ENCODE peak calls at places on chromosomes 16 and 17, in four cellular contexts. One of them, this sample, is unnamed.

GRCh38 chr17:67569873-67570272 is 147.9 kb upstream of the NOL11 start:
- DNase-seq in endothelial cell of umbilical vein: no peak
- DNase-seq in psoas muscle: no peak
- DNase-seq in CD4-positive, alpha-beta memory T cell: no peak
- DNase-seq in this sample: no peak

GRCh38 chr17:17824119-17824779 is 12.5 kb downstream of the SREBF1 start:
- DNase-seq in CD4-positive, alpha-beta memory T cell: no peak
- DNase-seq in psoas muscle: no peak
- DNase-seq in endothelial cell of umbilical vein: no peak
- DNase-seq in this sample: peak; percentile 36

GRCh38 chr16:51276335-51276734 is 125.3 kb upstream of the SALL1 start:
- DNase-seq in psoas muscle: no peak
- DNase-seq in endothelial cell of umbilical vein: no peak
- DNase-seq in CD4-positive, alpha-beta memory T cell: no peak
- DNase-seq in this sample: no peak

GRCh38 chr16:85168732-85169256 is 56.5 kb upstream of the CIBAR2 start:
- DNase-seq in psoas muscle: peak; percentile 83
- DNase-seq in endothelial cell of umbilical vein: no peak
- DNase-seq in CD4-positive, alpha-beta memory T cell: no peak
- DNase-seq in this sample: no peak

GRCh38 chr17:7296189-7296861 is 1.9 kb upstream of the YBX2 start:
- DNase-seq in CD4-positive, alpha-beta memory T cell: peak; percentile 62
- DNase-seq in psoas muscle: peak; percentile 90
- DNase-seq in endothelial cell of umbilical vein: peak; percentile 74
- DNase-seq in this sample: peak; percentile 70

GRCh38 chr16:11014159-11014558 is 69.8 kb downstream of the CLEC16A start:
- DNase-seq in endothelial cell of umbilical vein: no peak
- DNase-seq in psoas muscle: no peak
- DNase-seq in CD4-positive, alpha-beta memory T cell: no peak
- DNase-seq in this sample: no peak

GRCh38 chr17:50356418-50356817 is 10.5 kb downstream of the XYLT2 start:
- DNase-seq in psoas muscle: no peak
- DNase-seq in CD4-positive, alpha-beta memory T cell: no peak
- DNase-seq in endothelial cell of umbilical vein: no peak
- DNase-seq in this sample: no peak

GRCh38 chr17:47717845-47718621 is 15.0 kb upstream of the TBX21 start:
- DNase-seq in psoas muscle: no peak
- DNase-seq in CD4-positive, alpha-beta memory T cell: no peak
- DNase-seq in endothelial cell of umbilical vein: no peak
- DNase-seq in this sample: peak; percentile 48

DNA sequence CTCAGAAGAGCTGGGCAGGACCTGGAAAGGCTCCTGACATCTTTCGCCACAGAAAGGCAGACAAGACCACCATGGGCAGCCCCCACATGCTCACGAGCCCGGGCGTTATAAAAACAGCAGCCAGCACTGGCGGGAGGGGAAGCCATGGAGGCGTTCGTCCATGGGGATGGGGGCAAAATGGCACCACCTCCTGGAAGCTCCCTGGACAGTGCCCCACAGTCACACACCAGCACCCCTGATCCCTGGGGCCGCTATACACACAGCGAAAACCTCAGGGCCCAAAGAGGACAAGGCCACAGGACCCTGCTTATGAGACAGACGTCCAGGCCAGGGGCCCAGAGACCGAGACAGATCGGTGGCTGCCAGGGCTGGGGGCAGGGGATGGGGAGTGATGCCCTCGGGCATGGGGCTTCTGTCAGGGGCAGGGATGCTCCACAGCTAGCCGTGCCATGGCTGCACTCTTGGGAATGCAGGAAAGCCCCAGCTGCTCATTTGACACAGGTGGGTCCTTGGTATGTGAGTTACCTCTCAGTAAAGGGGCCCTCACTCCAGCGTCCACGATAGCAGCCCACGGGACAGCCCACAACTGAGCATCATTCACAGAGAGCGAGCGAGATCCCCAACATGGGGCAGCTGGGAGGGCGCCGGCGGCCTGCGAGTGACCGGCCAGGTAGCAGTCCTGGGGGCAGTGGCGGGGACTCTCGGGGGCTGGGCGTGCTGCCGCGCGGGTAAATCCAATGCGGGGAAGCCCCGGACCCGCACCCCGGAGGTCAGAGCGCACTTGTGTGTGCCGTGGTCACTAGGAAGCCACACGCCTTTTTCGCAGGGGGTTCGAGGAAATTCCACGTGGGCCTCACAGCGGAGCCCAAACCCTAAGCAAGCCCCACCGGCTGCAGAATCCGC is 6.4 kb upstream of the PVALEF start:
- DNase-seq in CD4-positive, alpha-beta memory T cell: no peak
- DNase-seq in psoas muscle: peak; percentile 8
- DNase-seq in endothelial cell of umbilical vein: no peak
- DNase-seq in this sample: no peak
- H3K4me1 ChIP-seq in CD4-positive, alpha-beta memory T cell: no peaks in the 10 kb centered on the region
- H3K4me1 ChIP-seq in psoas muscle: no peaks in the 10 kb centered on the region
- H3K4me1 ChIP-seq in endothelial cell of umbilical vein: peaks cover 4% of the 10 kb centered on the region
- H3K4me1 ChIP-seq in this sample: no peaks in the 10 kb centered on the region

GRCh38 chr16:75486014-75486404 is 9.2 kb downstream of the CHST6 start:
- DNase-seq in CD4-positive, alpha-beta memory T cell: no peak
- DNase-seq in psoas muscle: no peak
- DNase-seq in endothelial cell of umbilical vein: no peak
- DNase-seq in this sample: peak; percentile 39
- H3K27ac ChIP-seq in CD4-positive, alpha-beta memory T cell: no peak overlapping the region
- H3K27ac ChIP-seq in psoas muscle: no peak overlapping the region
- H3K27ac ChIP-seq in endothelial cell of umbilical vein: no peak overlapping the region
- H3K27ac ChIP-seq in this sample: peak overlapping the region; percentile 26

GRCh38 chr16:4392382-4393242 is 21.0 kb downstream of the VASN start:
- DNase-seq in endothelial cell of umbilical vein: no peak
- DNase-seq in CD4-positive, alpha-beta memory T cell: no peak
- DNase-seq in psoas muscle: no peak
- DNase-seq in this sample: no peak
- H3K27me3 ChIP-seq in endothelial cell of umbilical vein: no peaks in the 10 kb centered on the region
- H3K27me3 ChIP-seq in CD4-positive, alpha-beta memory T cell: no peaks in the 10 kb centered on the region
- H3K27me3 ChIP-seq in psoas muscle: no peaks in the 10 kb centered on the region
- H3K27me3 ChIP-seq in this sample: no peaks in the 10 kb centered on the region

GRCh38 chr17:78412403-78412802 is 34.0 kb downstream of the PGS1 start:
- DNase-seq in psoas muscle: peak; percentile 33
- DNase-seq in CD4-positive, alpha-beta memory T cell: no peak
- DNase-seq in endothelial cell of umbilical vein: no peak
- DNase-seq in this sample: no peak

GRCh38 chr17:78415821-78416301 is 37.4 kb downstream of the PGS1 start:
- DNase-seq in CD4-positive, alpha-beta memory T cell: no peak
- DNase-seq in endothelial cell of umbilical vein: peak; percentile 57
- DNase-seq in psoas muscle: no peak
- DNase-seq in this sample: no peak

GRCh38 chr17:78416791-78417530 is 38.5 kb downstream of the PGS1 start:
- DNase-seq in CD4-positive, alpha-beta memory T cell: no peak
- DNase-seq in psoas muscle: no peak
- DNase-seq in endothelial cell of umbilical vein: peak; percentile 90
- DNase-seq in this sample: no peak

GRCh38 chr17:78416311-78416711 is 37.9 kb downstream of the PGS1 start:
- DNase-seq in CD4-positive, alpha-beta memory T cell: no peak
- DNase-seq in psoas muscle: no peak
- DNase-seq in endothelial cell of umbilical vein: peak; percentile 54
- DNase-seq in this sample: no peak

GRCh38 chr17:78414178-78415162 is 36.0 kb downstream of the PGS1 start:
- DNase-seq in CD4-positive, alpha-beta memory T cell: peak; percentile 56
- DNase-seq in endothelial cell of umbilical vein: no peak
- DNase-seq in psoas muscle: no peak
- DNase-seq in this sample: no peak
- H3K4me1 ChIP-seq in CD4-positive, alpha-beta memory T cell: peaks cover 63% of the 10 kb centered on the region
- H3K4me1 ChIP-seq in endothelial cell of umbilical vein: peaks cover 38% of the 10 kb centered on the region
- H3K4me1 ChIP-seq in psoas muscle: peaks cover 73% of the 10 kb centered on the region
- H3K4me1 ChIP-seq in this sample: no peaks in the 10 kb centered on the region

GRCh38 chr17:29561541-29562517 is 5.0 kb downstream of the ABHD15 start:
- DNase-seq in endothelial cell of umbilical vein: no peak
- DNase-seq in CD4-positive, alpha-beta memory T cell: no peak
- DNase-seq in psoas muscle: no peak
- DNase-seq in this sample: no peak

GRCh38 chr17:29559640-29560039 is 7.2 kb downstream of the ABHD15 start:
- DNase-seq in endothelial cell of umbilical vein: no peak
- DNase-seq in CD4-positive, alpha-beta memory T cell: no peak
- DNase-seq in psoas muscle: no peak
- DNase-seq in this sample: no peak

GRCh38 chr17:29562615-29563014 is 4.2 kb downstream of the ABHD15 start:
- DNase-seq in psoas muscle: no peak
- DNase-seq in CD4-positive, alpha-beta memory T cell: no peak
- DNase-seq in endothelial cell of umbilical vein: no peak
- DNase-seq in this sample: no peak

GRCh38 chr17:29557717-29558116 is 9.1 kb downstream of the ABHD15 start:
- DNase-seq in endothelial cell of umbilical vein: no peak
- DNase-seq in CD4-positive, alpha-beta memory T cell: no peak
- DNase-seq in psoas muscle: no peak
- DNase-seq in this sample: no peak

DNA sequence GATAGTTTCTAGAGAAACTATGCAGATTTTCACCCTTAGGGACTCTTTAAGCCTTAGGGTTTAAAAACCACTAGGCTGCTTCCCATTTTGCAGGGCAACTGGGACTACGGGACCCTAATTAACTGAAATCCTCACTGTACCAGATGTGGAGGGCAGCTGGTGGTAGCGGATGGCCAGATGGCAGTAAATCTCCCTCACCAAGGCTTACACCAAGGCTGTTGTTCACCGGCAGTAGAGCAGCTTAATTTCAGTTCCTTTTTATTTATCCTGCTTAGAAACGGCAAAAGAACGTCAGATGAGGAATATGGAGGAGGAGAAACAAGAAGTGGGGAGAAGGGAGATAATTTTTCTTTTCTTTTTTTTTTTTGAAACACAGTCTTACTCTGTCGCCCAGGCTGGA is 6.5 kb downstream of the ABHD15 start:
- DNase-seq in psoas muscle: no peak
- DNase-seq in CD4-positive, alpha-beta memory T cell: no peak
- DNase-seq in endothelial cell of umbilical vein: no peak
- DNase-seq in this sample: no peak
- H3K27ac ChIP-seq in psoas muscle: no peak overlapping the region
- H3K27ac ChIP-seq in CD4-positive, alpha-beta memory T cell: no peak overlapping the region
- H3K27ac ChIP-seq in endothelial cell of umbilical vein: no peak overlapping the region
- H3K27ac ChIP-seq in this sample: no peak overlapping the region

GRCh38 chr16:81494888-81495287 is 50.3 kb downstream of the CMIP start:
- DNase-seq in endothelial cell of umbilical vein: no peak
- DNase-seq in psoas muscle: no peak
- DNase-seq in CD4-positive, alpha-beta memory T cell: no peak
- DNase-seq in this sample: no peak

GRCh38 chr16:81493755-81494433 is 49.3 kb downstream of the CMIP start:
- DNase-seq in psoas muscle: no peak
- DNase-seq in endothelial cell of umbilical vein: peak; percentile 94
- DNase-seq in CD4-positive, alpha-beta memory T cell: no peak
- DNase-seq in this sample: no peak

GRCh38 chr16:81492965-81493754 is 48.6 kb downstream of the CMIP start:
- DNase-seq in CD4-positive, alpha-beta memory T cell: no peak
- DNase-seq in endothelial cell of umbilical vein: no peak
- DNase-seq in psoas muscle: no peak
- DNase-seq in this sample: no peak

GRCh38 chr16:81495321-81496234 is 51.0 kb downstream of the CMIP start:
- DNase-seq in endothelial cell of umbilical vein: peak; percentile 73
- DNase-seq in psoas muscle: peak; percentile 41
- DNase-seq in CD4-positive, alpha-beta memory T cell: no peak
- DNase-seq in this sample: no peak

GRCh38 chr16:81494434-81494806 is 49.8 kb downstream of the CMIP start:
- DNase-seq in psoas muscle: no peak
- DNase-seq in endothelial cell of umbilical vein: no peak
- DNase-seq in CD4-positive, alpha-beta memory T cell: no peak
- DNase-seq in this sample: no peak
- H3K27me3 ChIP-seq in psoas muscle: no peaks in the 10 kb centered on the region
- H3K27me3 ChIP-seq in endothelial cell of umbilical vein: no peaks in the 10 kb centered on the region
- H3K27me3 ChIP-seq in CD4-positive, alpha-beta memory T cell: no peaks in the 10 kb centered on the region
- H3K27me3 ChIP-seq in this sample: no peaks in the 10 kb centered on the region

DNA sequence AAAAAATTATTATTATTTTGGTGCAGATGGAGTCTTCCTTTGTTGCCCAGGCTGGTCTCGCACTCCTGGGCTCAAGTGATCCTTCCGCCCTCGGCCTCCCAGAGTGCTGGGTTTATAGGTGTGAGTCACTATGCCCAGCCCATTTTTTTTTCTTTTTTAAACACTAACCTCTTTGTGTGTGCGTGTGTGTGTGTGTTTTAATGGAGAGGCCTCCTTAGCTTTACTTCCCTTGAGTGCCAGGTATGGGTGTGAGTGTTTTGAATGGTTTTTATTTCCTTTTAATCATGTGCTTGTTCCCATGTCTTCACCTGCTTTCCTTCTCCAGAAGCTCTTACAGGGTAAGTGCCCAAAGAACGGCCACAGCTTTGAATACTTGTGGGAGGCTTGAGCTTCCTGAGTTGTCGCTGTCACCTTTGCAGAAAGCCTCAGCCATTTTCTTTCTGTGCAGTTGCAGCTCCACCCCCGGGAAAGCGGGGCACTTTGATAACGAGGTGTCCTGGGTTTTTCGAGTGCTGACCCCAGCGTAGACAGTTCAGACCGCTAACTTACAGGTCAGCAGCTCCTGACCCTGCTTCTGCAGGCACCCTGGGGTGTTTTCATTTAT is 22.6 kb downstream of the AKAP1 start:
- DNase-seq in psoas muscle: no peak
- DNase-seq in endothelial cell of umbilical vein: no peak
- DNase-seq in CD4-positive, alpha-beta memory T cell: no peak
- DNase-seq in this sample: no peak
- H3K4me1 ChIP-seq in psoas muscle: peaks cover 80% of the 10 kb centered on the region
- H3K4me1 ChIP-seq in endothelial cell of umbilical vein: no peaks in the 10 kb centered on the region
- H3K4me1 ChIP-seq in CD4-positive, alpha-beta memory T cell: peaks cover 3% of the 10 kb centered on the region
- H3K4me1 ChIP-seq in this sample: no peaks in the 10 kb centered on the region

DNA sequence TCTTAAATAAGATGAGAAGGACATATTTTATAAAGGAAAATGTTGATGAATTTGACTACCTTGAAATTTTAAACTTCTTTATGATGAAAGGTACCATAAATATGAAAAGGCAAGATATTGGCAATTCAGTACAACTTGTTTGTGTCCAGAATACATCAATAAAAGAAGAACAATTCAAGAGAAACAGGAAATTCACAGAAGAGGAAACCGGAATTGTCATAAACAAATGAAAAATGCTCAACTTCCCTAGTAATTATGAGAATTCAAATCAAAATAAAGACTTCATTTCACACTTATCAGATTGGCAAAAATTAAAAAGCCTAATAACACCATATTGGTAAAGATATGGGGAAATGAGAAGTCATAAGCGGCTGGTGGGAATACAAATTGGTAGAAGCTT is 54.3 kb downstream of the WSB1 start:
- DNase-seq in endothelial cell of umbilical vein: peak; percentile 61
- DNase-seq in CD4-positive, alpha-beta memory T cell: no peak
- DNase-seq in psoas muscle: no peak
- DNase-seq in this sample: no peak
- H3K27ac ChIP-seq in endothelial cell of umbilical vein: peak overlapping the region; percentile 73
- H3K27ac ChIP-seq in CD4-positive, alpha-beta memory T cell: no peak overlapping the region
- H3K27ac ChIP-seq in psoas muscle: peak overlapping the region; percentile 69
- H3K27ac ChIP-seq in this sample: no peak overlapping the region

GRCh38 chr16:1265090-1265630 is 9.3 kb downstream of the TPSD1 start:
- DNase-seq in CD4-positive, alpha-beta memory T cell: no peak
- DNase-seq in psoas muscle: no peak
- DNase-seq in endothelial cell of umbilical vein: no peak
- DNase-seq in this sample: no peak
- H3K27me3 ChIP-seq in CD4-positive, alpha-beta memory T cell: no peaks in the 10 kb centered on the region
- H3K27me3 ChIP-seq in psoas muscle: peaks cover 27% of the 10 kb centered on the region
- H3K27me3 ChIP-seq in endothelial cell of umbilical vein: peaks cover 13% of the 10 kb centered on the region
- H3K27me3 ChIP-seq in this sample: no peaks in the 10 kb centered on the region

This sample was measured in DND-41.